ENCODE peak calls at places on chromosomes 4 and X, in six cellular contexts. A, Y, U, Z, L and B are unnamed samples.

GRCh38 chrX:721354-721753 is 90.8 kb downstream of the SHOX start:
- DNase-seq in A (no peak), Y (no peak), U (no peak), Z (no peak), L (no peak), B (no peak)

GRCh38 chr4:4260185-4260751 is 12.2 kb upstream of the TMEM128 start:
- DNase-seq in A (peak; percentile 88), Y (no peak), U (no peak), Z (no peak), L (no peak), B (no peak)

GRCh38 chr4:4384837-4385236 is 2.1 kb upstream of the NSG1 start:
- DNase-seq in A (peak; percentile 43), Y (no peak), U (no peak), Z (no peak), L (peak; percentile 83), B (no peak)

GRCh38 chrX:91414710-91415109 is 19.9 kb upstream of the PABPC5 start:
- DNase-seq in A (peak; percentile 1), Y (no peak), U (no peak), Z (no peak), L (peak; percentile 39), B (no peak)

GRCh38 chr4:1212546-1213335 is 36.2 kb downstream of the CTBP1 start:
- DNase-seq in A (no peak), Y (peak; percentile 39), U (no peak), Z (no peak), L (no peak), B (no peak)

GRCh38 chrX:56745019-56745418 is 16.0 kb downstream of the NBDY start:
- DNase-seq in A (peak; percentile 63), Y (no peak), U (no peak), Z (no peak), L (no peak), B (no peak)

GRCh38 chrX:150205011-150205410 is 158.1 kb upstream of the MAMLD1 start:
- DNase-seq in A (peak; percentile 62), Y (no peak), U (peak; percentile 7), Z (no peak), L (no peak), B (no peak)

GRCh38 chr4:8410641-8411271 is 29.8 kb downstream of the ACOX3 start:
- DNase-seq in A (peak; percentile 61), Y (peak; percentile 80), U (peak; percentile 71), Z (peak; percentile 61), L (peak; percentile 83), B (no peak)

GRCh38 chr4:184453402-184454160 is 20.8 kb downstream of the IRF2 start:
- DNase-seq in A (peak; percentile 88), Y (no peak), U (peak; percentile 19), Z (no peak), L (peak; percentile 29), B (no peak)

GRCh38 chr4:68167706-68168105 is 38.0 kb upstream of the TMPRSS11F start:
- DNase-seq in A (no peak), Y (no peak), U (no peak), Z (no peak), L (no peak), B (no peak)

GRCh38 chrX:134717698-134718328 is 59.5 kb upstream of the PLAC1 start:
- DNase-seq in A (peak; percentile 36), Y (no peak), U (no peak), Z (no peak), L (no peak), B (no peak)

GRCh38 chr4:183321516-183321915 is 710 bp downstream of the CLDN24 start:
- DNase-seq in A (no peak), Y (no peak), U (no peak), Z (no peak), L (no peak), B (no peak)

GRCh38 chrX:103276581-103277002 is at the start of gene TCEAL5:
- DNase-seq in A (no peak), Y (peak; percentile 45), U (no peak), Z (peak; percentile 5), L (no peak), B (no peak)

GRCh38 chr4:107896158-107896645 is 35.1 kb upstream of the CYP2U1 start:
- DNase-seq in A (peak; percentile 89), Y (no peak), U (no peak), Z (no peak), L (no peak), B (no peak)

GRCh38 chr4:147085796-147086195 is 140.1 kb upstream of the TTC29 start:
- DNase-seq in A (peak; percentile 35), Y (no peak), U (no peak), Z (no peak), L (no peak), B (no peak)

GRCh38 chr4:140103676-140104075 is 50.3 kb downstream of the MAML3 start:
- DNase-seq in A (peak; percentile 54), Y (no peak), U (no peak), Z (no peak), L (no peak), B (no peak)

GRCh38 chrX:122941801-122942200 is 242.3 kb upstream of the GRIA3 start:
- DNase-seq in A (no peak), Y (no peak), U (no peak), Z (no peak), L (no peak), B (no peak)

GRCh38 chr4:8603931-8604330 is 11.4 kb downstream of the CPZ start:
- DNase-seq in A (no peak), Y (no peak), U (no peak), Z (no peak), L (no peak), B (no peak)

GRCh38 chrX:97446298-97446882 is 562.7 kb downstream of the RPA4 start:
- DNase-seq in A (peak; percentile 10), Y (no peak), U (no peak), Z (no peak), L (no peak), B (no peak)

GRCh38 chr4:171534391-171534790 is 278.8 kb upstream of the GALNTL6 start:
- DNase-seq in A (no peak), Y (no peak), U (no peak), Z (no peak), L (no peak), B (no peak)

GRCh38 chrX:103918050-103918449 is 44.4 kb upstream of the TMSB15B start:
- DNase-seq in A (peak; percentile 72), Y (peak; percentile 60), U (peak; percentile 5), Z (peak; percentile 25), L (peak; percentile 85), B (no peak)

GRCh38 chrX:101208152-101208905 is 11.3 kb upstream of the DRP2 start:
- DNase-seq in A (peak; percentile 42), Y (no peak), U (no peak), Z (no peak), L (no peak), B (no peak)

GRCh38 chr4:3257125-3257690 is 8.2 kb downstream of the MSANTD1 start:
- DNase-seq in A (no peak), Y (no peak), U (no peak), Z (peak; percentile 3), L (no peak), B (no peak)

GRCh38 chr4:173647902-173648301 is 117.9 kb upstream of the HAND2 start:
- DNase-seq in A (no peak), Y (no peak), U (no peak), Z (no peak), L (no peak), B (no peak)

GRCh38 chr4:7425591-7426468 is 8.9 kb downstream of the PSAPL1 start:
- DNase-seq in A (no peak), Y (peak; percentile 24), U (no peak), Z (peak; percentile 4), L (no peak), B (peak; percentile 3)

GRCh38 chr4:185036842-185037241 is 18.6 kb downstream of the HELT start:
- DNase-seq in A (no peak), Y (no peak), U (no peak), Z (no peak), L (peak; percentile 21), B (no peak)

GRCh38 chrX:147935156-147935758 is 23.5 kb downstream of the FMR1 start:
- DNase-seq in A (no peak), Y (no peak), U (no peak), Z (no peak), L (no peak), B (no peak)

GRCh38 chr4:38268837-38269236 is 308.6 kb downstream of the PTTG2 start:
- DNase-seq in A (no peak), Y (no peak), U (no peak), Z (no peak), L (no peak), B (no peak)

GRCh38 chrX:12447448-12448154 is 309.3 kb downstream of the FRMPD4 start:
- DNase-seq in A (peak; percentile 83), Y (no peak), U (peak; percentile 10), Z (no peak), L (no peak), B (no peak)
- TF ChIP-seq CTCF in A (no peak), Y (no peak), U (no peak), Z (no peak), L (no peak), B (no peak)

DNA sequence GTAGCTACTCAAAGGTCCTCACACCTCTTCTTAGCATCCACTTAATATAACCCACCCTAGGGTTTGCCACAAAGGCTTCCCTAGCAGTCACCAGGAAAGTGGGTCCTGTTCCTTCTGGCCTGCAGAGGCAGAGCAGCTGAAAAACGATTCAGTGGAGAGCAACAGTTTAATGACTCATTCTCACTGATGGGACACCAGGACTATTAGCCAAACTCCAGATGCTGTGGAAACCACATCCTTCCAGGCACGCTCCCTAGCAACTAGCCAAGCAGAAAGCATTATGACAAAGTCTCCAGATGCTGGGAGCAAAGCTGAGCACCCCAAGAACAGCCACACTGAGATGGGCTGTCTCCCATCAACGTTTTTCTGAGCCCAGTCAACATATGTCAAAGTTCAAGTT is 30.3 kb upstream of the UTP14A start:
- DNase-seq in A (peak; percentile 46), Y (no peak), U (no peak), Z (no peak), L (no peak), B (no peak)
- TF ChIP-seq CTCF in A (peak; percentile 31), Y (no peak), U (no peak), Z (no peak), L (no peak), B (no peak)

DNA sequence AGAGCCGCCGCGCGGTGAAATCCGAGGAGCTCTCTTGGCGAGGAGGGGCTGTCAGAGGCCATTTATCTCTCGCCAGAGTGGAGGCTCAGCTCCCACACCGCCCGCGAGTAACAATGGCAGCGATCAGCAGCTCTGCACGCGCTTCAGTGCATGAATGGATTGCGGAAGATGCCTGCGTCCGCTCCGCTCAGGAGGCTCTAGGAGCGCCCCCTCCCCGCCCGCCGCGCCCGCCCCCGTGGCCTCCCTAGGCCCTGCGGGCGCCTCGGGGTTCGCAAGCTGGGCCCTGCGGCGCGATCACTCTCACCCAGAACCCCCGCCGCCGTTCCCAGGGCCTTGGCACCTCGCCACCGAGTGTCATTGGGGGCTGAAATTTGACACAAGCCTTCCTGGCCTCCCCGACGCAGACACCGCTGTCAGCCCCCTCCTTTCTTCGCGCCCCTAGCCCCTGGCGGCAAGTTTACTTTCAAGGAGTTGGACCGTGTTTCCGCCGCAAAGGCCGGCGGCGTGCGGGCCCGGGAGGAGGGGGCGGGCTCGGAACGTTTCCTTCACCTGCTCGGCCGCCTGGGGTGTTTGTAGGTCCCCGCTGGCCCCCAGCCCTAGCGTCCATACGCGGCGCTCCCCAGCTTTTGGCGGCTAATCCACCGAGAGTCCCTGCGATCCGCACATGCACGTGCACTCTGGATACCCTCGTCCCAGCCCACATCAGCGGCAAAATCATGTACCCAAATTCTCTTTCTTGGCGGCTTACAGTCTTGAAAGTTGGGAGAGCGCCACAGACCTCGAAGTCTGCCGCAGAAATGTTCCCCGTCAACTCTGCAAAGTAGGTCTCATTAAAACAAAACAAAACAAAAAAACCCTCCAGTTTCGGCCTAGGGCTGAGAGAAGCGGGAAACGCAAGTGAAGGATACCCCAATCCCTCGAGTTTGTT is 49.0 kb upstream of the BCOR start:
- DNase-seq in A (no peak), Y (peak; percentile 62), U (no peak), Z (peak; percentile 26), L (peak; percentile 93), B (no peak)
- TF ChIP-seq CTCF in A (no peak), Y (no peak), U (no peak), Z (no peak), L (no peak), B (no peak)

GRCh38 chr4:156693557-156693956 is 278.0 kb downstream of the PDGFC start:
- DNase-seq in A (no peak), Y (no peak), U (no peak), Z (no peak), L (no peak), B (no peak)
- TF ChIP-seq CTCF in A (no peak), Y (no peak), U (no peak), Z (no peak), L (no peak), B (no peak)